ENCODE peak calls at places on chromosomes 3 and 15, in eight cellular contexts. Z, C, F, B, T, D, S and R are unnamed samples.

GRCh38 chr3:50138266-50139230 is 16.6 kb upstream of the SEMA3F start:
- DNase-seq in Z (no peak), C (peak), F (no peak), B (no peak), T (no peak), D (no peak), S (no peak), R (peak)

GRCh38 chr3:46965151-46965550 is 11.4 kb downstream of the CCDC12 start:
- DNase-seq in Z (no peak), C (no peak), F (no peak), B (peak), T (no peak), D (no peak), S (no peak), R (no peak)

GRCh38 chr3:80051602-80051962 is 283.8 kb upstream of the ROBO1 start:
- DNase-seq in Z (no peak), C (no peak), F (no peak), B (no peak), T (no peak), D (no peak), S (no peak), R (no peak)

GRCh38 chr15:96351801-96352593 is 21.5 kb downstream of the NR2F2 start:
- DNase-seq in Z (peak), C (no peak), F (peak), B (no peak), T (no peak), D (no peak), S (no peak), R (no peak)

GRCh38 chr15:74783072-74783807 is 1.4 kb downstream of the CSK start:
- DNase-seq in Z (no peak), C (peak), F (no peak), B (no peak), T (no peak), D (no peak), S (peak), R (no peak)

GRCh38 chr3:189270248-189270832 is 98.6 kb downstream of the TPRG1 start:
- DNase-seq in Z (peak), C (peak), F (peak), B (peak), T (peak), D (peak), S (peak), R (peak)

GRCh38 chr3:70065666-70066253 is 66.2 kb downstream of the SAMMSON start:
- DNase-seq in Z (no peak), C (no peak), F (no peak), B (no peak), T (no peak), D (no peak), S (no peak), R (peak)

GRCh38 chr3:195508185-195508584 is 34.9 kb downstream of the PPP1R2 start:
- DNase-seq in Z (no peak), C (no peak), F (no peak), B (no peak), T (no peak), D (no peak), S (no peak), R (no peak)

GRCh38 chr15:38226867-38227266 is 25.8 kb upstream of the SPRED1 start:
- DNase-seq in Z (no peak), C (peak), F (peak), B (peak), T (no peak), D (peak), S (peak), R (no peak)

GRCh38 chr15:70528270-70528706 is 235.1 kb downstream of the UACA start:
- DNase-seq in Z (no peak), C (peak), F (no peak), B (peak), T (no peak), D (no peak), S (peak), R (no peak)

GRCh38 chr3:13544293-13544831 is 4.6 kb upstream of the FBLN2 start:
- DNase-seq in Z (no peak), C (peak), F (no peak), B (peak), T (no peak), D (no peak), S (peak), R (no peak)

GRCh38 chr3:168071535-168071934 is 24.2 kb downstream of the GOLIM4 start:
- DNase-seq in Z (no peak), C (peak), F (no peak), B (no peak), T (no peak), D (no peak), S (peak), R (no peak)

GRCh38 chr3:60657972-60658371 is 593.3 kb downstream of the FHIT start:
- DNase-seq in Z (no peak), C (no peak), F (no peak), B (no peak), T (no peak), D (no peak), S (no peak), R (no peak)

GRCh38 chr3:27360113-27361078 is 8.8 kb downstream of the NEK10 start:
- DNase-seq in Z (no peak), C (peak), F (no peak), B (peak), T (no peak), D (peak), S (peak), R (no peak)

GRCh38 chr15:51726302-51727073 is 11.0 kb downstream of the LYSMD2 start:
- DNase-seq in Z (no peak), C (peak), F (peak), B (peak), T (peak), D (no peak), S (peak), R (no peak)

GRCh38 chr3:178193846-178194245 is 342.4 kb upstream of the KCNMB2 start:
- DNase-seq in Z (no peak), C (no peak), F (no peak), B (no peak), T (no peak), D (no peak), S (no peak), R (no peak)

GRCh38 chr3:5304789-5305680 is 117.5 kb downstream of the EDEM1 start:
- DNase-seq in Z (no peak), C (peak), F (peak), B (peak), T (no peak), D (peak), S (peak), R (peak)

GRCh38 chr15:68612979-68613740 is 34.4 kb downstream of the CORO2B start:
- DNase-seq in Z (no peak), C (peak), F (no peak), B (no peak), T (no peak), D (no peak), S (peak), R (no peak)

GRCh38 chr15:100723323-100723801 is 121.0 kb downstream of the ASB7 start:
- DNase-seq in Z (no peak), C (no peak), F (no peak), B (peak), T (no peak), D (no peak), S (no peak), R (no peak)

GRCh38 chr15:78740904-78741274 is 70.4 kb downstream of the ADAMTS7 start:
- DNase-seq in Z (no peak), C (no peak), F (no peak), B (no peak), T (no peak), D (no peak), S (no peak), R (no peak)

GRCh38 chr3:85912981-85913380 is 954.2 kb downstream of the CADM2 start:
- DNase-seq in Z (no peak), C (no peak), F (no peak), B (no peak), T (no peak), D (peak), S (peak), R (no peak)
- H3K27ac ChIP-seq in Z (no peak), C (no peak), F (no peak), B (no peak), T (no peak), D (no peak), S (no peak), R (no peak)

DNA sequence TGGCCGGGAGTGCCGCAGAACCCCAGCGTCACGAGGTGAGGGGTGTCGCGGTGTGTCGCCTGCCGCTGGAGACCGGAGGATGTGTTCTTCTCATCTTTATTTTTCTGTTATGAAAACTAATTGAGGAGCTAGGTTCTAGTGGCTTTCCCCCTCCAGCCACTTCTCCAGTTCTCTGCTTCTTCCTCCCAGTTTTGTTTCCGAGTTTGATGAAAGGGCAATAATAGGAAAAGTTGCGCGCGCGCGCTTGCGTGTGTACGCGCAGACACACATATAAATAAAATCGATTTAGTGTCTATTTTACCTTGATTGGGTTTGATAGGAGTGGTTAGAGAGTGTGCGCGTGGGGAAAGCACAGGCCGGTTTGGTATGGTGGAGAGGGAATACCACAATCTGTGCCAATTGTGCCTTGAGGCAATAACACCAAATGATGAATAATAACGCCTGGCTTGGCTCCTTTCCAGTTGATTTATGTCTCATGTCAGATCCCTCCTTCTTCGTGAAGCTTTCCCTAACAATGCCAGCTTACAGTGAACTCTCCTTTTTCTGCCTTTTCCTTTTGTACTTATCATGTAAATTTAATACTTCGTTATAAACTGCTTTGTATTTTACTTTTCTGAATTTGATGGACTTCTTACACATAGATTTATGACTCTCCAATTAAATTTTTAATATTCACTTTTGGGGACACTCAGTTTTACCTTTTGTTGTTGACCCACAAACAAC is 1.5 kb downstream of the TIPARP start:
- DNase-seq in Z (peak), C (peak), F (peak), B (peak), T (no peak), D (peak), S (peak), R (no peak)
- TF ChIP-seq CTCF in Z (no peak), C (no peak), F (no peak), B (no peak), T (no peak), D (peak), S (no peak), R (no peak)

GRCh38 chr3:48661501-48662139 is 1.1 kb downstream of the CELSR3 start:
- DNase-seq in Z (no peak), C (peak), F (peak), B (peak), T (peak), D (no peak), S (peak), R (no peak)
- H3K4me3 ChIP-seq in Z (peak), C (peak), F (peak), B (no peak), T (peak), D (no peak), S (peak), R (peak)

GRCh38 chr15:55518641-55519040 is 10.6 kb upstream of the DNAAF4 start:
- DNase-seq in Z (no peak), C (no peak), F (no peak), B (no peak), T (no peak), D (no peak), S (no peak), R (no peak)
- H3K27ac ChIP-seq in Z (no peak), C (no peak), F (no peak), B (no peak), T (no peak), D (no peak), S (no peak), R (no peak)

DNA sequence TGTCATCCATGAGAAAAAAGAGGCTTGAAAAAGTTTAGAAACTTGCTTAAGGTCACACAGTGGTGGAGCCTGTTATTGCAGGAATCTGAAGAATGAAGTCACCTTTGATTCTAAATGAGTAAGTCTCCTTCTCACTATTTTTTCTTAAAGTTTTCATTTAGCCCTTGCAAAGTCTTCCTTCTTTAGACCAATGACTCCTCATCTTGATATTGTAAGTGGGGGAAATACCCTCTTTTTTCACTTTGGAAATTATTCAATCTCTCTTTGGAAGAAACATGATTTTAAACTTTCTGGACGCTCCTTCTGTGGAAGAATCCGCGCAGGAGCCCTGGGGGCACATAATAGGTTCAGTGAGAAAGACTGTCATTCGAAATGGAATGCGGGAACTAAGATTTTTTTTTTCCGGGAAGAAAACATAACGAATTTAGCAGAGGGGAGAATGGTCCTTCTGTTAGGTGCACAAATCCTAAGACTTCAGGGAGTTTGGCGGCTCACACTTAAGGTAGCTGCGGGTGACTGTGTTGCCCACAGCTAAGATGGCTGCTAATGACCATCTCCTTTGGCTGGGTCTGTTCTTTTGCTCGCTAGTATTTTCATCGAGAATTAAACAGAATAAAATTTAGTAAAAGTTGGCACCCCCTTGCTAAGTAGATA is 614 bp upstream of the SLMAP start:
- DNase-seq in Z (no peak), C (peak), F (no peak), B (peak), T (peak), D (no peak), S (peak), R (peak)
- TF ChIP-seq CTCF in Z (no peak), C (peak), F (no peak), B (no peak), T (peak), D (no peak), S (no peak), R (no peak)

GRCh38 chr3:183285318-183285717 is 32.3 kb downstream of the B3GNT5 start:
- DNase-seq in Z (no peak), C (no peak), F (no peak), B (no peak), T (no peak), D (no peak), S (no peak), R (no peak)

GRCh38 chr3:183285828-183286457 is 32.9 kb downstream of the B3GNT5 start:
- DNase-seq in Z (peak), C (peak), F (peak), B (peak), T (peak), D (peak), S (peak), R (peak)

GRCh38 chr3:183284570-183284969 is 31.5 kb downstream of the B3GNT5 start:
- DNase-seq in Z (no peak), C (no peak), F (no peak), B (no peak), T (no peak), D (no peak), S (no peak), R (no peak)

GRCh38 chr3:183290216-183290615 is 37.2 kb downstream of the B3GNT5 start:
- DNase-seq in Z (no peak), C (no peak), F (no peak), B (no peak), T (no peak), D (no peak), S (no peak), R (no peak)

GRCh38 chr3:183287301-183287971 is 34.4 kb downstream of the B3GNT5 start:
- DNase-seq in Z (no peak), C (peak), F (no peak), B (peak), T (no peak), D (no peak), S (peak), R (no peak)
- H3K4me3 ChIP-seq in Z (no peak), C (no peak), F (peak), B (no peak), T (no peak), D (peak), S (no peak), R (no peak)

GRCh38 chr3:153783804-153784203 is 337.4 kb upstream of the ARHGEF26 start:
- DNase-seq in Z (no peak), C (peak), F (no peak), B (no peak), T (no peak), D (no peak), S (no peak), R (no peak)
- H3K27ac ChIP-seq in Z (no peak), C (no peak), F (no peak), B (no peak), T (no peak), D (no peak), S (no peak), R (no peak)

DNA sequence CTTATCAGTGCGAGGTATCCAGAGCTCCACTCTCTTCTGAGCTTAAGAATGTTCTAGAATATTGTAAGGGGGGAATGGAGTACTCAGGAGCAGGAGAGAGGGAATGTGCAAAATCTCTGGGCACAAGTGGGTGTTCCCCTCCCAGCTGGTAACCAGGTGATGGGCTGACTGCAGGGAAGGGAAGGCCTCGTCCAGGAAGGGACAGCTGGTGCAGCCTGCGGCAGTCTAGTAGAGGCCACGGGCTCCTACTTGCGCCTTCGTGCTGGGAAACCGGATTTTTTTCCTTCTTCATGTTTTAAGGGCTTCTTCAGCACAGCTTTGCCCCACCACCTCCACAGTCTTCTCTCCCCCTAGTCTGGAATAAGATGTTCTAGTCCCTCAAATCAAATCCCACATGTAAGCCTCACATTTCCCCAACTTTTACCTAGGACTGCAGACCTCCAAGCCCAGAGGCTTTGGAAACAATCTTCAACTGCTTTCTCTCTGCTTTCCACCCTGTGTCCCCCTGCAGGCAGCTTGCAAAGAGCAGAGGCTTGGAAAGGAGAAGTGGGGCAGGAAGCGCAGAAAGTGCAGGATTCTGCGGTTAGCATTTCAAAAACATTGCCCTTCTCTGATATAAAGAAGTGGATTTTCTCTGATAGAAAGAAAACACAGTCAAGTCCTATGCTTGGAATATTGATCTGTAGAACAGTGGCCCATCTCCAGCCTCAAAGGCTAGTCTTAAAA is 11.9 kb upstream of the CGNL1 start:
- DNase-seq in Z (no peak), C (peak), F (no peak), B (no peak), T (no peak), D (no peak), S (peak), R (no peak)
- TF ChIP-seq CTCF in Z (no peak), C (peak), F (peak), B (no peak), T (no peak), D (no peak), S (peak), R (peak)

GRCh38 chr3:122019493-122019892 is 2.6 kb downstream of the ILDR1 start:
- DNase-seq in Z (no peak), C (no peak), F (no peak), B (no peak), T (no peak), D (no peak), S (no peak), R (no peak)

GRCh38 chr3:122023335-122023734 is 1.3 kb upstream of the ILDR1 start:
- DNase-seq in Z (no peak), C (no peak), F (no peak), B (no peak), T (no peak), D (no peak), S (no peak), R (no peak)

GRCh38 chr3:122021811-122022401 is at the start of gene ILDR1:
- DNase-seq in Z (no peak), C (no peak), F (no peak), B (peak), T (no peak), D (no peak), S (no peak), R (no peak)

GRCh38 chr3:122024800-122025199 is 2.8 kb upstream of the ILDR1 start:
- DNase-seq in Z (no peak), C (peak), F (no peak), B (no peak), T (no peak), D (no peak), S (no peak), R (no peak)

GRCh38 chr3:122021037-122021436 is 1.0 kb downstream of the ILDR1 start:
- DNase-seq in Z (no peak), C (no peak), F (no peak), B (no peak), T (no peak), D (no peak), S (no peak), R (no peak)
- H3K4me3 ChIP-seq in Z (no peak), C (no peak), F (no peak), B (no peak), T (no peak), D (no peak), S (no peak), R (no peak)

DNA sequence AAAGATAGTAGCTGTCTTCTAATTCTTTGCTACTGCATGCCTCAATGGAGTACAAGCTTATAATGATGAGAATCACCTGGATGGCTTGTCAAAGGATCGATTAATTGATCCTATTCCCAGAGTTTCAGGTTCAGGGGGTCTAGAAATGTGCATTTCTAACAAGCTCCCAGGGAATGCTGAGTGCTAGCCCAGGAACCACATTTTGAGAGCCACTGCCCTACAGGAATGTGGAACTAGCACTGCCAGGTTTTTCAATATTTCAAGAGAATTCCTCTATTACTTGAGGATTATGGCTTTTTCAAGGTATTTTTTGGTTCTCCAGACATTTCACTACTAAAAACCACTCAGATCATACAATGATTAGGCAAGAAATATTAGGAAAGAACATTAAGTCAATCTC is 52.7 kb downstream of the RARB start:
- DNase-seq in Z (no peak), C (no peak), F (no peak), B (no peak), T (no peak), D (no peak), S (no peak), R (no peak)
- H3K27ac ChIP-seq in Z (peak), C (no peak), F (no peak), B (no peak), T (no peak), D (no peak), S (no peak), R (no peak)